ENCODE peak calls at places on chromosomes 4 and X, in five cellular contexts. M is effector CD4-positive, alpha-beta T cell; H is NCI-H774; W is KBM-7; P is activated CD8-positive, alpha-beta memory T cell treated with anti-CD3 and anti-CD28 coated beads for 48 hours. C is an unnamed sample.

GRCh38 chrX:139844163-139844562 is 88.7 kb downstream of the ATP11C start:
- DNase-seq in M (no peak), H (peak; percentile 0), W (no peak), P (no peak), C (peak; percentile 20)

GRCh38 chr4:17206829-17207773 is 304.8 kb downstream of the QDPR start:
- DNase-seq in M (no peak), H (peak; percentile 55), W (no peak), P (no peak), C (no peak)

GRCh38 chr4:158523990-158524545 is 2.4 kb downstream of the RXFP1 start:
- DNase-seq in M (no peak), H (no peak), W (no peak), P (no peak), C (no peak)

GRCh38 chrX:17291998-17292658 is 82.9 kb upstream of the NHS start:
- DNase-seq in M (no peak), H (no peak), W (no peak), P (no peak), C (no peak)

GRCh38 chr4:96073446-96073845 is 233.6 kb downstream of the PDHA2 start:
- DNase-seq in M (no peak), H (no peak), W (no peak), P (no peak), C (no peak)

GRCh38 chrX:80808854-80809493 is 703 bp downstream of the BRWD3 start:
- DNase-seq in M (peak; percentile 21), H (peak; percentile 11), W (peak; percentile 31), P (no peak), C (no peak)

GRCh38 chrX:118971552-118971951 is 2.9 kb upstream of the LONRF3 start:
- DNase-seq in M (no peak), H (peak; percentile 55), W (no peak), P (no peak), C (no peak)

GRCh38 chr4:94933799-94934198 is 176.0 kb downstream of the BMPR1B start:
- DNase-seq in M (no peak), H (no peak), W (no peak), P (no peak), C (no peak)

GRCh38 chrX:115564243-115564642 is 3.3 kb downstream of the PLS3 start:
- DNase-seq in M (no peak), H (no peak), W (no peak), P (no peak), C (no peak)

GRCh38 chr4:151788021-151788420 is 27.2 kb upstream of the GATB start:
- DNase-seq in M (no peak), H (no peak), W (no peak), P (no peak), C (no peak)

GRCh38 chr4:30754021-30754420 is 33.9 kb downstream of the PCDH7 start:
- DNase-seq in M (no peak), H (no peak), W (no peak), P (no peak), C (no peak)

GRCh38 chrX:83845397-83845796 is 15.5 kb upstream of the CYLC1 start:
- DNase-seq in M (no peak), H (peak; percentile 1), W (peak; percentile 53), P (no peak), C (peak; percentile 24)

GRCh38 chr4:83889802-83890201 is 353.9 kb downstream of the GPAT3 start:
- DNase-seq in M (no peak), H (no peak), W (no peak), P (no peak), C (no peak)

GRCh38 chrX:17608898-17609297 is 128.4 kb upstream of the SCML1 start:
- DNase-seq in M (no peak), H (peak; percentile 64), W (no peak), P (no peak), C (no peak)

GRCh38 chr4:183430987-183431347 is 13.5 kb upstream of the CDKN2AIP start:
- DNase-seq in M (no peak), H (no peak), W (no peak), P (no peak), C (no peak)

GRCh38 chr4:152778656-152779512 is 646 bp downstream of the TIGD4 start:
- DNase-seq in M (peak; percentile 6), H (no peak), W (peak; percentile 34), P (no peak), C (peak; percentile 25)

GRCh38 chr4:78601013-78601412 is 49.4 kb downstream of the ANXA3 start:
- DNase-seq in M (no peak), H (no peak), W (no peak), P (no peak), C (peak; percentile 42)

GRCh38 chr4:2647403-2648158 is 108.6 kb downstream of the TNIP2 start:
- DNase-seq in M (no peak), H (peak; percentile 42), W (no peak), P (no peak), C (no peak)

C was measured in GM10248.